ENCODE peak calls at places on chromosomes 4 and X, in nine cellular contexts. R, Z, T, C, S, Y, V, E and W are unnamed samples.

GRCh38 chrX:6325437-6325836 is 96.8 kb upstream of the NLGN4X start:
- DNase-seq in Z (no peak), C (no peak), E (no peak), S (no peak), V (no peak), R (no peak), T (no peak), Y (no peak), W (no peak)

GRCh38 chr4:167779280-167779679 is 313.1 kb upstream of the ANXA10 start:
- DNase-seq in V (no peak), E (no peak), Z (no peak), S (no peak), C (no peak), Y (no peak), R (no peak), T (no peak), W (no peak)

GRCh38 chr4:3485011-3485881 is 22.1 kb downstream of the DOK7 start:
- DNase-seq in T (no peak), Y (no peak), Z (no peak), R (no peak), S (no peak), E (no peak), V (no peak), C (peak), W (no peak)

GRCh38 chr4:85028910-85029309 is 62.4 kb upstream of the WDFY3 start:
- DNase-seq in V (no peak), T (no peak), Y (no peak), Z (no peak), R (no peak), C (no peak), E (no peak), S (no peak), W (no peak)

GRCh38 chr4:140343303-140343702 is 30.1 kb upstream of the SCOC start:
- DNase-seq in E (no peak), R (no peak), S (no peak), V (peak), Y (no peak), Z (peak), C (peak), T (peak), W (peak)

GRCh38 chr4:951186-951585 is 18.9 kb downstream of the TMEM175 start:
- DNase-seq in T (no peak), S (no peak), Z (no peak), V (peak), E (no peak), C (no peak), Y (no peak), R (no peak), W (no peak)

GRCh38 chrX:141903400-141904155 is at the start of gene MAGEC1:
- DNase-seq in Y (no peak), T (no peak), Z (no peak), C (no peak), R (no peak), E (no peak), S (peak), V (no peak), W (no peak)

GRCh38 chr4:113423631-113424030 is 337.9 kb downstream of the CAMK2D start:
- DNase-seq in E (no peak), S (no peak), T (no peak), Y (no peak), C (no peak), Z (no peak), R (no peak), V (no peak), W (no peak)

GRCh38 chr4:40718571-40718970 is 31.2 kb upstream of the NSUN7 start:
- DNase-seq in C (peak), S (no peak), T (peak), E (no peak), Z (no peak), R (no peak), Y (no peak), V (no peak), W (peak)

GRCh38 chrX:129000018-129000417 is 523.3 kb downstream of the SMARCA1 start:
- DNase-seq in E (no peak), S (no peak), C (no peak), Z (no peak), T (no peak), R (no peak), Y (no peak), V (no peak), W (no peak)

GRCh38 chr4:39255266-39255665 is 72.9 kb downstream of the WDR19 start:
- DNase-seq in E (no peak), C (no peak), T (no peak), V (no peak), S (no peak), Z (no peak), Y (no peak), R (peak), W (no peak)

GRCh38 chr4:55932489-55932888 is 16.3 kb upstream of the CEP135 start:
- DNase-seq in V (no peak), T (no peak), C (no peak), Z (no peak), E (no peak), R (no peak), S (no peak), Y (no peak), W (no peak)

GRCh38 chr4:122874194-122874593 is 47.6 kb downstream of the FGF2 start:
- DNase-seq in E (peak), R (no peak), T (no peak), S (no peak), C (no peak), V (no peak), Z (no peak), Y (no peak), W (no peak)

GRCh38 chr4:174461438-174462106 is 60.7 kb downstream of the HPGD start:
- DNase-seq in Y (no peak), C (peak), S (no peak), T (no peak), V (no peak), E (no peak), R (no peak), Z (no peak), W (peak)

GRCh38 chr4:111018231-111018630 is 395.4 kb upstream of the PITX2 start:
- DNase-seq in V (no peak), T (no peak), E (no peak), S (no peak), R (no peak), Z (no peak), Y (no peak), C (no peak), W (no peak)

GRCh38 chr4:118337954-118338353 is 14.8 kb downstream of the PRSS12 start:
- DNase-seq in S (no peak), V (no peak), Z (no peak), Y (no peak), E (no peak), R (no peak), T (no peak), C (no peak), W (no peak)

GRCh38 chrX:28189011-28189410 is 207.8 kb upstream of the DCAF8L1 start:
- DNase-seq in Y (no peak), C (no peak), E (peak), T (no peak), R (peak), V (no peak), Z (peak), S (no peak), W (no peak)

GRCh38 chr4:87458913-87459312 is 36.5 kb downstream of the NUDT9 start:
- DNase-seq in T (no peak), C (no peak), V (no peak), Z (no peak), S (no peak), Y (no peak), E (no peak), R (no peak), W (no peak)

GRCh38 chr4:111475001-111475400 is 670.3 kb upstream of the FAM241A start:
- DNase-seq in V (no peak), C (peak), Z (peak), E (no peak), T (no peak), Y (no peak), R (no peak), S (no peak), W (peak)

GRCh38 chrX:34343001-34343400 is 210.9 kb upstream of the FAM47A start:
- DNase-seq in R (no peak), E (no peak), V (no peak), S (no peak), Y (no peak), T (no peak), C (no peak), Z (no peak), W (no peak)

GRCh38 chr4:123621072-123621705 is 224.6 kb downstream of the SPRY1 start:
- DNase-seq in Z (no peak), T (no peak), R (no peak), C (no peak), Y (peak), E (no peak), V (no peak), S (no peak), W (no peak)

DNA sequence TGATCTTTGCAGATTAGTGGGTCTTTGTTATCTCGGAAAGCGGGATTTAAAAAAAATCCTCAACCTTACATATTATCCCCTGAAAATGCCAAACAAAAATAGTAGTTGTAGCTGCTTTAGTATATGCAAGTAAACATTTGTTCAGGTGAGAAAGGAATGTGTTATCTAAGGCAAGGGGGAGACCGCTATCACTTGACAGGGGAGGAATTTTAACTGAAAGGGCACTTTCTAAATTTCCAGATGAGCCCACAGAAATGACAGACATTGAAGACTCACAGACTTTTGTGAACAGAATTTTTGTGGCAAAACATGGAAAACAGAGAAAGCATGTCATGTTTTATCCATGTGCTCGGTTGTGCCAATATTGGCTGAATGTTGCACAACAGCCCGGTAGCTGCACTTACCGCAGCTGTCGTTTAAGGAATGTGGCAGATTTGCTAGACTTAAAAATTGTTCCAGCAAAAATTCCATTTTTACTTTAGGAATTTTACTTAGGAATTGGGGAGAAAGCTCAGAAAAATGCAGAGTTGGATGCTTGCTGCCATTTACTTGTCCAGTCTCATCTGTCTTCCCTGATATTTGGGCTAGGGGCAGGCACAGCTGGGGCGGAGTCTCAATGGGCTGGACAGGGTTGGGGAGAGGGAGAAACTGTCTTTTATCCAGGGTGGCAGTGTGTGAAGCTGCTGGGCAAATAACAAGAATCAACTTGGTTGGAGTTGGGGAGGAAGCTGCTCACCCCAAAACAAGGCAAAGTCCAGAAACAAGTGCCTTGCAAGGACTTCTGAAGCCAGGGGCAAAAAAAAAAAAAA is 94.6 kb upstream of the RPS6KA3 start:
- DNase-seq in E (no peak), R (no peak), T (no peak), Z (no peak), S (no peak), C (no peak), Y (peak), V (no peak), W (peak)
- H3K4me3 ChIP-seq in E (no peak), R (peak), T (no peak), Z (no peak), S (no peak), C (no peak), Y (peak), V (no peak), W (no peak)

DNA sequence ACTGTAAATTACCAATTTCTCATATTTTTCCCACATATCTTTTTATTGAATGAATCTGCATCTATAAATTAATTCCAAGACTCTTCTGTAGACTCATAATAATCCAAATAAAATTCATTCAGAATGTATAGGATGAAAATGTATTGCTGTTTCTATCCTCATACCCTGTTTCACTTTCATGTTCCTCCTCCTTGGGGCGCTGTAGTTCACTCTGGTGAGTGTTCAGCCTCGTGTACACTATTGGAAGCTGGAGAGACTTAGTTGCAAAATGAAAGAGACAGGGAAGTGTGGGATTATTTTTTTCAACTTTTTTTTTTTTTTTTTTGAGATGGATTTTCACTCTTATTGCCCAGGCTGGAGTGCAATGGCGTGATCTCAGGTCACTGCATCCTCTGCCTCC is 296.1 kb downstream of the TLL1 start:
- DNase-seq in Z (peak), S (no peak), C (no peak), V (no peak), Y (no peak), R (no peak), T (no peak), E (no peak), W (no peak)
- H3K4me3 ChIP-seq in Z (no peak), S (no peak), C (no peak), V (no peak), Y (no peak), R (no peak), T (no peak), E (no peak), W (no peak)

DNA sequence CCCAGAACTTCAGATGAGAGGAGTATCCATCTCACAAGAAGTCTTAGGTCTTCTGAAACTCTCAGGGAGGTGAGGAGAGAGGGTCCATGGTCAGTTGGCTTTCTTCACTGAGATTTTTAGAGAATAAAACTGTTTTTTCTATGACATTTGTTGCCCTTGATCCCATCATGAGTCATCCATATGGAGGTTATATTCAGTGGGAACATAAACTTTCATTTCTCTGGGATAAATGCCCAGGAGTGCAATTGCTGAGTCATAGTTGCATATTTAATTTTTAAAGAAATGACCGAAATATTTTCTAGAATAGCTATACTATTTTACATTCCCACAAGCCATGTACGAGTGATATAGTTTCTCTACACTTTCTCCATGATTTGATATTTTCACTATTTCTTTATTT is 67.1 kb downstream of the JADE3 start:
- DNase-seq in S (no peak), Y (no peak), E (peak), C (no peak), Z (peak), R (no peak), T (no peak), V (no peak), W (no peak)
- H3K4me3 ChIP-seq in S (no peak), Y (no peak), E (peak), C (no peak), Z (peak), R (no peak), T (no peak), V (no peak), W (no peak)

GRCh38 chrX:72182924-72183323 is 1.4 kb downstream of the PIN4 start:
- DNase-seq in R (no peak), S (no peak), Y (no peak), C (no peak), T (no peak), V (no peak), E (no peak), Z (no peak), W (no peak)
- H3K4me3 ChIP-seq in R (peak), S (peak), Y (peak), C (no peak), T (peak), V (no peak), E (peak), Z (peak), W (no peak)

GRCh38 chr4:151012836-151013235 is 2.2 kb downstream of the LRBA start:
- DNase-seq in C (peak), E (no peak), T (peak), S (no peak), Y (no peak), V (no peak), R (no peak), Z (peak), W (peak)

GRCh38 chr4:151014521-151015457 is at the start of gene LRBA:
- DNase-seq in R (no peak), V (peak), E (no peak), C (peak), S (no peak), Z (peak), T (peak), Y (peak), W (peak)

GRCh38 chr4:151013944-151014343 is 1.1 kb downstream of the LRBA start:
- DNase-seq in S (no peak), Z (no peak), T (no peak), R (no peak), V (no peak), Y (no peak), E (no peak), C (no peak), W (no peak)

GRCh38 chr4:151013491-151013890 is 1.6 kb downstream of the LRBA start:
- DNase-seq in Z (no peak), C (no peak), E (no peak), R (no peak), Y (no peak), T (no peak), S (no peak), V (no peak), W (no peak)

DNA sequence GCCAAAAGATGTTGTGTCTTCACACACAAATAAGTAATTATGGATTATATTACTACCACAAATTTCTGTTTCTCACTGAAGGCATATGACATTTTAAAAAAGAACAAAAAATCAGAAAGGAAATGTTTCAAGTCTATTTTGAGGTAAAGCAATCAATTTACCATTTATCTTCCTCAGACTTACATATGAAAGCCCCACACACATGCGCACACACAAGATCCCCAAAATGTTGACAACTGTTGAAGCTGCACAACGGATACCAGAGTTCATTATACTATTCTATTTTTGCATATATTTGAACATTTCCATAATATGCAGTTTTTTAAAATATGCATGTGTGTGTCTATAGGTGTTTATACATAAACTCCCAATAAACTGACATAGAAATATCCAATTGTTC is 2.7 kb downstream of the LRBA start:
- DNase-seq in Y (no peak), T (no peak), Z (no peak), E (no peak), V (no peak), R (no peak), C (no peak), S (no peak), W (no peak)
- H3K4me3 ChIP-seq in Y (no peak), T (peak), Z (peak), E (no peak), V (no peak), R (no peak), C (peak), S (no peak), W (no peak)

GRCh38 chr4:153513596-153513995 is 47.4 kb downstream of the TMEM131L start:
- DNase-seq in C (no peak), S (no peak), Y (no peak), R (no peak), T (no peak), V (no peak), Z (peak), E (no peak), W (no peak)
- H3K4me3 ChIP-seq in C (no peak), S (no peak), Y (no peak), R (no peak), T (no peak), V (no peak), Z (peak), E (no peak), W (no peak)

GRCh38 chrX:15854080-15854655 is 445 bp downstream of the AP1S2 start:
- DNase-seq in S (no peak), Y (peak), C (peak), V (peak), R (no peak), E (no peak), T (peak), Z (no peak), W (peak)
- H3K4me3 ChIP-seq in S (peak), Y (peak), C (peak), V (no peak), R (peak), E (peak), T (peak), Z (peak), W (peak)

GRCh38 chr4:158168606-158169005 is 4.2 kb downstream of the GASK1B start:
- DNase-seq in E (no peak), T (no peak), Z (no peak), V (no peak), R (no peak), C (no peak), Y (no peak), S (no peak), W (no peak)
- H3K4me3 ChIP-seq in E (peak), T (peak), Z (no peak), V (peak), R (no peak), C (no peak), Y (peak), S (peak), W (peak)

GRCh38 chr4:15478724-15479088 is 9.0 kb downstream of the CC2D2A start:
- DNase-seq in Y (no peak), Z (no peak), C (no peak), E (no peak), T (no peak), S (no peak), V (no peak), R (no peak), W (no peak)

GRCh38 chr4:15479913-15480185 is 10.2 kb downstream of the CC2D2A start:
- DNase-seq in S (no peak), R (no peak), Y (no peak), Z (no peak), E (peak), V (no peak), T (no peak), C (no peak), W (no peak)

GRCh38 chr4:15476396-15476795 is 6.7 kb downstream of the CC2D2A start:
- DNase-seq in V (no peak), C (no peak), T (no peak), Z (no peak), Y (no peak), E (no peak), R (no peak), S (no peak), W (no peak)

GRCh38 chr4:15482346-15482745 is 12.7 kb downstream of the CC2D2A start:
- DNase-seq in S (no peak), V (no peak), R (no peak), T (no peak), C (no peak), E (no peak), Y (no peak), Z (no peak), W (no peak)

DNA sequence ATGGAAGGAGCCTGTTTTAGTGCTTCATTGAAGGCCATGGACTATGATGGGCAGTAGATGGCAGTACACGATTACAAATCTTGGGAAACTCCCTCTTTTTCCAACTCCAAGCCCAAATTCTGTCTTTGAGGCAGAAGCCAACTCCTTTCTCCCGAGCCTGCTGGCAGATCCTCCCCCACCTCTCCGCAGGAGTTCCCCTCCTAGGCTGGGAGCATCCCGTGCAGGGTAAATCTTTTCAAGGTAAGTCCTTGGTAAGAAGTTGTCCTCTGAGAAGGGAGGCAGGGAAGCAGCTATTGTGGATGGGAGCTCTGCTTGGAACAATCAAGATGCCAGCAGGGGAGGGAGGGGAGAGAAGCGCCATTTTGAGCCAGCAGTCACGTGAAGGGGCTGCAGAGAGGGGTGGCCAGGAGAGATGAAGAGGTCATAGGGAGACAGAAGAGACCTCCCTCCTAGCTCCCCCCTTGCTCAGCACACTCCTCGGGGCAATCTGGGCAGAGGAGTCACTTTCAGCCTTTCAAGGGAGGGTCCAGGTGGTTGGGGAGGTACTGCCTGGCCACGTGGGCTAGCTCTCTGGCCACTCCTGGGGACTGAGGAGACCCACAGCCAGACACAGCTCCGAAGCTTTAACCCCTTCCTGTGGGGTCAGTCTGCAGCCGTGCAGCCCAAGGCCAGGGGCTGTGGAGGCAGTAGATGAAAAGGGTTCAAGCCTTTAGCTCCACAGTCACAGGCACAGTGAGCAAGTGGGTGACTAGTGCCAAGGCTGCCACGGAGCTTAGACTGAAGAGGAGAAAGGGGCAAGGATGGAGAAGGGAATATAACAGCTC is 9.6 kb downstream of the CC2D2A start:
- DNase-seq in Y (no peak), T (peak), Z (peak), R (peak), C (peak), V (peak), S (no peak), E (peak), W (peak)
- H3K4me3 ChIP-seq in Y (peak), T (peak), Z (peak), R (peak), C (no peak), V (peak), S (peak), E (peak), W (peak)